ENCODE peak calls at places on chromosomes 4 and X, in five cellular contexts. I, D, X, T and B are unnamed samples.

GRCh38 chr4:73998040-73999011 is at the start of gene CXCL5:
- DNase-seq in I (no peak), D (peak; percentile 78), T (peak; percentile 44), X (peak; percentile 68), B (no peak)

GRCh38 chr4:150543042-150543441 is 38.9 kb upstream of the MAB21L2 start:
- DNase-seq in T (no peak), I (no peak), X (no peak), D (no peak), B (no peak)

GRCh38 chr4:3238721-3239120 is 10.2 kb upstream of the MSANTD1 start:
- DNase-seq in T (no peak), X (no peak), I (no peak), D (no peak), B (no peak)

GRCh38 chr4:26619784-26620183 is 35.9 kb downstream of the TBC1D19 start:
- DNase-seq in D (no peak), T (no peak), X (no peak), I (no peak), B (no peak)

GRCh38 chr4:89915937-89916336 is 21.3 kb downstream of the MMRN1 start:
- DNase-seq in X (no peak), D (no peak), I (no peak), T (no peak), B (no peak)

GRCh38 chr4:182277402-182277801 is 34.2 kb downstream of the TENM3 start:
- DNase-seq in T (no peak), X (no peak), D (no peak), I (no peak), B (no peak)

GRCh38 chrX:1587161-1587560 is 4.2 kb upstream of the AKAP17A start:
- DNase-seq in T (peak; percentile 16), X (no peak), I (no peak), D (no peak), B (no peak)

GRCh38 chr4:133154725-133155124 is 5.6 kb downstream of the PCDH10 start:
- DNase-seq in D (no peak), X (peak; percentile 57), I (no peak), T (no peak), B (no peak)

GRCh38 chrX:17861496-17862011 is 456 bp upstream of the RAI2 start:
- DNase-seq in T (no peak), X (no peak), D (no peak), I (no peak), B (no peak)

GRCh38 chr4:101102114-101102752 is 245.1 kb downstream of the PPP3CA start:
- DNase-seq in D (no peak), T (peak; percentile 42), X (no peak), I (no peak), B (no peak)

GRCh38 chrX:15146515-15146914 is 123.4 kb downstream of the ASB9 start:
- DNase-seq in I (no peak), D (no peak), X (peak; percentile 8), T (peak; percentile 28), B (no peak)

GRCh38 chr4:69760455-69760854 is at the start of gene SULT1B1:
- DNase-seq in X (peak; percentile 56), I (peak; percentile 22), T (peak; percentile 58), D (no peak), B (no peak)

GRCh38 chr4:70473691-70474090 is 1.7 kb downstream of the MUC7 start:
- DNase-seq in T (no peak), D (no peak), X (no peak), I (no peak), B (no peak)

GRCh38 chr4:28845158-28845557 is 1875.0 kb upstream of the PCDH7 start:
- DNase-seq in D (no peak), T (no peak), X (no peak), I (no peak), B (no peak)

GRCh38 chr4:152460488-152460887 is 75.4 kb downstream of the FBXW7 start:
- DNase-seq in X (peak; percentile 19), T (no peak), I (no peak), D (no peak), B (no peak)

GRCh38 chr4:72112514-72113156 is 80.8 kb downstream of the NPFFR2 start:
- DNase-seq in I (no peak), D (no peak), T (no peak), X (peak; percentile 66), B (peak; percentile 94)

GRCh38 chr4:11741190-11741652 is 312.5 kb upstream of the HS3ST1 start:
- DNase-seq in I (no peak), X (no peak), D (no peak), T (no peak), B (no peak)

GRCh38 chr4:184097240-184097619 is 120.4 kb downstream of the ENPP6 start:
- DNase-seq in X (no peak), I (no peak), T (peak; percentile 37), D (peak; percentile 76), B (no peak)

GRCh38 chr4:150579591-150580234 is 2.2 kb upstream of the MAB21L2 start:
- DNase-seq in D (no peak), T (no peak), I (no peak), X (peak; percentile 46), B (no peak)

GRCh38 chrX:23782863-23783568 is at the start of gene SAT1:
- DNase-seq in X (peak; percentile 100), D (peak; percentile 98), T (peak; percentile 96), I (peak; percentile 95), B (peak; percentile 73)

GRCh38 chr4:15197005-15197404 is 194.7 kb downstream of the CPEB2 start:
- DNase-seq in X (peak; percentile 35), D (no peak), T (no peak), I (no peak), B (no peak)

GRCh38 chr4:55896622-55897021 is 43.2 kb downstream of the EXOC1 start:
- DNase-seq in T (no peak), X (no peak), D (no peak), I (no peak), B (no peak)

GRCh38 chr4:106409901-106410889 is 41.6 kb upstream of the GIMD1 start:
- DNase-seq in X (no peak), D (no peak), I (no peak), T (no peak), B (peak; percentile 8)

GRCh38 chrX:11929476-11929875 is 171.4 kb downstream of the MSL3 start:
- DNase-seq in T (no peak), D (no peak), I (no peak), X (no peak), B (no peak)

GRCh38 chr4:19831644-19832285 is 419.9 kb upstream of the SLIT2 start:
- DNase-seq in X (no peak), D (no peak), T (no peak), I (no peak), B (no peak)

DNA sequence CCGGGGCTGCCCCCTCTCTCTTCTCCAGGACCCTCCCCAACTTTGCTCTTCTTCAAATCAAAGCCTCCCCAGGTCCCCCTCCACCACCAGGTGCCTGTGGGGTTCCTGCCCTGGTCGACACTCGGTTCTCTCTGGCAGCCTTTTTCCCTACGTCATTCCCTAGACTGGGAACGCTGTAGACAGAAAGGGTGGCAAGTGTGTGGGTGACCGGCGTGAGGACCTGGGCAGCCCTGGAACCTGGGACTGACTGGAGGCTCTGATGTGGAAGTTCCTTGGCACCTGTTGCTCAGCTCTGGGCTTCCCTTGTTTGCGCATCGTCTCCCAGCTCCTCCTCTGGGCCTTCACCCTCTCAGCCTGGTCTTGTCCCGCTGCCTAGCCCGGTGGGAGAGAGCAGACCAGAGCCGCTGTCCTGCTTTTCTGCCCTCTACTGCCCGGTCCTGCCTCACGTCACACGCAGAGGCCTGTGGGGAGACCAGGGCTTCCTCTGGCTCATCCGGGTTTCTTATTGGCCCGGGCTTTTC is 1.3 kb downstream of the TACC3 start:
- DNase-seq in X (no peak), I (no peak), D (no peak), T (no peak), B (no peak)
- H3K27ac ChIP-seq in X (no peak overlapping the region), I (peak overlapping the region; percentile 70), D (peak overlapping the region; percentile 75), T (peak overlapping the region; percentile 97), B (no peak overlapping the region)

DNA sequence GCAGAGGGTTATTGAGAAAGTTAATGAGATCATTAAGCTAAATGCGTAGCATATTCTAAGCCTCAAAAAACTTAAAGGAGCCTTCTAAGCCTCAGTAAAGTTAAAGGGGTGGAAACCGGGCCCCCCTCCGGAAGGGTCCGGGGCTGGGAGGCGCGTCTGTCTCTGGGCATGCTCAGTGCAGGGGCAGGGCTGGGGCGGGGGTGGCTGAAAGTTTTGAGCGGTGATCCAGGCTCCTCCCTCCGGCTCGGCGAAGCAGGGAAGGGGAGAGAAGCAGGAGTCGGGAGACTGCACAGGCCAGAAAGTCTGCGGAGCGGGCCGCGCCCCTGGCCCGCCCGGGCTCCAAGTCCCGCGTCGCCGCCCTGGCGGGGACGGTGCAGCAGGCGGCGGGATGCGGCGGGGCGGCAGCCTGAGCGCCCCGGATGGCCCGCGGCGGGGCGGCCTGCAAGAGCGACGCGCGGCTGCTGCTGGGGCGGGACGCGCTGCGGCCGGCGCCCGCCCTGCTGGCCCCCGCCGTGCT is at the start of gene EVC:
- DNase-seq in D (peak; percentile 90), I (peak; percentile 24), X (peak; percentile 82), T (peak; percentile 62), B (peak; percentile 14)
- H3K27ac ChIP-seq in D (peak within 1 kb of the TSS; percentile 51), I (peak within 1 kb of the TSS; percentile 78), X (peak within 1 kb of the TSS; percentile 74), T (peak within 1 kb of the TSS; percentile 56), B (peak within 1 kb of the TSS; percentile 78)

GRCh38 chr4:140333523-140333922 is 39.9 kb upstream of the SCOC start:
- DNase-seq in T (no peak), D (no peak), I (no peak), X (no peak), B (no peak)
- H3K27ac ChIP-seq in T (no peak overlapping the region), D (no peak overlapping the region), I (no peak overlapping the region), X (no peak overlapping the region), B (no peak overlapping the region)

GRCh38 chrX:68432648-68433047 is 647 bp downstream of the OPHN1 start:
- DNase-seq in D (no peak), I (no peak), T (no peak), X (peak; percentile 18), B (no peak)
- H3K27ac ChIP-seq in D (peak overlapping the region; percentile 85), I (peak overlapping the region; percentile 88), T (peak overlapping the region; percentile 82), X (peak overlapping the region; percentile 98), B (peak overlapping the region; percentile 79)

DNA sequence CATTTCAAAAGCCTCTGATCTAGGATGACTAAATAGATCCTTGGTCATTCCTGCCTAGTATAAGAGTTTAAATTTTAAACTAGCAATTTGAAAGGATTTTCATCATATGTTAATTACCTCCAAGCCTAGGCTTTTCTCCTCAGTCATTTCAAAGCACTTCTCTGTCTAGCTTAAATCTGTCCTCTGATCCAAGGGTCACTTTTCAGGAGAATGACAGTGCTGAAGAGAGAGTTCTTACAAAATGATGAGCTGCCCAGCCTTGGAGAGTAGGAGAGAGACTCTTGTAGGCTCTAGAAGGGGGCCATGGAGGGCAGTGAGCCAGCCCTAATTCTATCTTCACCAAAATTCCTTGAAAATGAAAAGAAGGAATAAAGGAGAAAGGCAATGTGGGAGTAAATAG is 25.0 kb downstream of the ATP10D start:
- DNase-seq in X (no peak), I (no peak), T (no peak), D (no peak), B (no peak)
- H3K27ac ChIP-seq in X (no peak overlapping the region), I (no peak overlapping the region), T (no peak overlapping the region), D (no peak overlapping the region), B (no peak overlapping the region)

DNA sequence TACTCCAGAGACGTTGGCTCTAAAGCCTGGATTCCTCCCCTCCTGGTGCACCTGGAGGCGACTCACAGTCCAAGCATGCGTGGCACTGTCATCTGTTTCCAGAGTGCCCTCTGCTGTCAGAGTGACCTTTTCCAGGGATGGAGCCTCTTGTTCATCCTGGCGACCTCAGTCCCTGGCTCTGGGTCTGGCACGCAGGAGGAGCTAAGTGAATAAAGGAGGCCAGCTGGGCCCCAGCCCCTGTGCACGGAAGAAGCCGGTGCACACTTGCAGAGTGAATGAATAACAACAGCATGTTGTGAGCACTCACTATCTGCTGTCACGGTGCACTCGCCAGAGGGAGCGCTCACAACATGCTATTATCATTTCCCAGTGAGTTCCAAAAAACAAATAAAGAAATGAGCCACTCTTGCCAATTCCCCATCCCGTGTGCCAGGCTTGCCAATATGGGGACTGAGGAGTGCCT is 27.8 kb upstream of the PSAPL1 start:
- DNase-seq in I (no peak), D (no peak), X (peak; percentile 80), T (peak; percentile 32), B (peak; percentile 24)
- H3K27ac ChIP-seq in I (no peak overlapping the region), D (no peak overlapping the region), X (no peak overlapping the region), T (no peak overlapping the region), B (no peak overlapping the region)